ENCODE peak calls at places on chromosome 19, in seven cellular contexts. L is sciatic nerve; H is activated CD4-positive, alpha-beta T cell treated with anti-CD3 and anti-CD28 coated beads, Interleukin-2, amount 50 U/mL, for 4 hours; F is retinal pigment epithelial cell; W is substantia nigra; M is MV-4-11; C is prostate gland. N is an unnamed sample.

GRCh38 chr19:6250024-6250605 is 29.7 kb downstream of the MLLT1 start:
- DNase-seq in L (no peak), H (no peak), F (no peak), W (no peak), M (no peak), C (no peak), N (no peak)

GRCh38 chr19:35404879-35405622 is 34.2 kb downstream of the GPR42 start:
- DNase-seq in L (no peak), H (no peak), F (peak; percentile 43), W (no peak), M (peak; percentile 62), C (no peak), N (peak; percentile 68)

GRCh38 chr19:10279737-10280442 is 6.9 kb upstream of the ICAM4 start:
- DNase-seq in L (no peak), H (no peak), F (no peak), W (no peak), M (peak; percentile 59), C (no peak), N (no peak)

GRCh38 chr19:18603255-18603957 is 3.2 kb downstream of the CRLF1 start:
- DNase-seq in L (no peak), H (no peak), F (no peak), W (no peak), M (peak; percentile 20), C (no peak), N (no peak)

GRCh38 chr19:33814181-33815165 is 17.8 kb downstream of the KCTD15 start:
- DNase-seq in L (peak; percentile 25), H (no peak), F (no peak), W (no peak), M (no peak), C (no peak), N (peak; percentile 36)

GRCh38 chr19:55249841-55250240 is 9.0 kb downstream of the PPP6R1 start:
- DNase-seq in L (no peak), H (no peak), F (no peak), W (no peak), M (no peak), C (no peak), N (no peak)

GRCh38 chr19:7385062-7385461 is 36.3 kb downstream of the ARHGEF18 start:
- DNase-seq in L (no peak), H (no peak), F (no peak), W (no peak), M (peak; percentile 83), C (no peak), N (no peak)

GRCh38 chr19:51082641-51083040 is at the start of gene KLK14:
- DNase-seq in L (peak; percentile 35), H (no peak), F (no peak), W (no peak), M (no peak), C (no peak), N (peak; percentile 42)

GRCh38 chr19:56383826-56384605 is 9.3 kb downstream of the ZNF582 start:
- DNase-seq in L (no peak), H (no peak), F (no peak), W (no peak), M (no peak), C (no peak), N (no peak)

GRCh38 chr19:51749979-51750378 is 1.7 kb downstream of the FPR1 start:
- DNase-seq in L (no peak), H (no peak), F (no peak), W (no peak), M (peak; percentile 81), C (no peak), N (no peak)

GRCh38 chr19:38020331-38020730 is 113.3 kb downstream of the SIPA1L3 start:
- DNase-seq in L (no peak), H (no peak), F (peak; percentile 67), W (no peak), M (peak; percentile 100), C (no peak), N (no peak)

GRCh38 chr19:1373534-1374249 is 10.0 kb upstream of the NDUFS7 start:
- DNase-seq in L (no peak), H (no peak), F (peak; percentile 86), W (peak; percentile 30), M (no peak), C (no peak), N (no peak)

GRCh38 chr19:47284324-47284899 is 9.7 kb downstream of the INAFM1 start:
- DNase-seq in L (no peak), H (peak; percentile 25), F (peak; percentile 12), W (no peak), M (peak; percentile 48), C (peak; percentile 48), N (no peak)

GRCh38 chr19:18832331-18833140 is 777 bp downstream of the UPF1 start:
- DNase-seq in L (no peak), H (no peak), F (no peak), W (no peak), M (no peak), C (no peak), N (peak; percentile 76)

GRCh38 chr19:47228937-47229673 is 1.9 kb downstream of the BBC3 start:
- DNase-seq in L (no peak), H (no peak), F (no peak), W (peak; percentile 15), M (no peak), C (no peak), N (peak; percentile 75)

GRCh38 chr19:32363175-32363574 is 17.8 kb downstream of the ZNF507 start:
- DNase-seq in L (no peak), H (no peak), F (no peak), W (peak; percentile 31), M (peak; percentile 76), C (peak; percentile 51), N (no peak)

GRCh38 chr19:47699360-47699917 is 13.8 kb upstream of the EHD2 start:
- DNase-seq in L (no peak), H (peak; percentile 48), F (no peak), W (no peak), M (peak; percentile 31), C (no peak), N (peak; percentile 82)

GRCh38 chr19:14835011-14835410 is at the start of the genes OR7A5 and OR7C1:
- DNase-seq in L (no peak), H (no peak), F (no peak), W (no peak), M (no peak), C (peak; percentile 64), N (no peak)

GRCh38 chr19:17541184-17541759 is 14.2 kb upstream of the COLGALT1 start:
- DNase-seq in L (no peak), H (no peak), F (no peak), W (no peak), M (no peak), C (no peak), N (no peak)

GRCh38 chr19:19661675-19662251 is 1.7 kb downstream of the ATP13A1 start:
- DNase-seq in L (no peak), H (no peak), F (no peak), W (no peak), M (peak; percentile 99), C (no peak), N (peak; percentile 80)

GRCh38 chr19:383922-384800 is 24.8 kb downstream of the C2CD4C start:
- DNase-seq in L (no peak), H (no peak), F (no peak), W (no peak), M (peak; percentile 60), C (no peak), N (no peak)

GRCh38 chr19:46715620-46716012 is 1.3 kb downstream of the PRKD2 start:
- DNase-seq in L (no peak), H (no peak), F (no peak), W (no peak), M (no peak), C (no peak), N (no peak)

GRCh38 chr19:1449467-1450442 is at the start of gene APC2:
- DNase-seq in L (no peak), H (no peak), F (no peak), W (peak; percentile 84), M (no peak), C (no peak), N (peak; percentile 73)

GRCh38 chr19:2160384-2160783 is 3.3 kb upstream of the DOT1L start:
- DNase-seq in L (no peak), H (no peak), F (no peak), W (no peak), M (no peak), C (no peak), N (no peak)

GRCh38 chr19:35596366-35596999 is 10.5 kb downstream of the PMIS2 start:
- DNase-seq in L (no peak), H (no peak), F (no peak), W (no peak), M (peak; percentile 55), C (no peak), N (no peak)

GRCh38 chr19:11019824-11020223 is 59.0 kb downstream of the SMARCA4 start:
- DNase-seq in L (no peak), H (no peak), F (no peak), W (no peak), M (no peak), C (no peak), N (no peak)

GRCh38 chr19:47110521-47111080 is 3.0 kb downstream of the ZC3H4 start:
- DNase-seq in L (no peak), H (peak; percentile 58), F (no peak), W (no peak), M (no peak), C (no peak), N (peak; percentile 83)

GRCh38 chr19:8334458-8335342 is 8.4 kb downstream of the KANK3 start:
- DNase-seq in L (no peak), H (no peak), F (peak; percentile 29), W (no peak), M (peak; percentile 65), C (peak; percentile 40), N (peak; percentile 70)

GRCh38 chr19:45098521-45099464 is 5.8 kb downstream of the PPP1R37 start:
- DNase-seq in L (no peak), H (no peak), F (no peak), W (peak; percentile 83), M (no peak), C (peak; percentile 24), N (no peak)

GRCh38 chr19:34366670-34367423 is 1.9 kb downstream of the GPI start:
- DNase-seq in L (no peak), H (no peak), F (no peak), W (no peak), M (no peak), C (no peak), N (no peak)

GRCh38 chr19:4906963-4907362 is 2.3 kb upstream of the UHRF1 start:
- DNase-seq in L (no peak), H (no peak), F (no peak), W (no peak), M (no peak), C (no peak), N (no peak)

N was measured in activated effector memory CD4-positive, alpha-beta T cell treated with anti-CD3 and anti-CD28 coated beads, Interleukin-2, amount 50 U/mL, for 16 hours.